ENCODE peak calls at places on chromosomes 5 and 9, in ten cellular contexts. L is AG04449, H is fibroblast of lung, Z is HCT116, N is fibroblast of the aortic adventitia, Y is SK-N-SH, S is vagina, M is aorta, A is tibial artery, J is tibial nerve. E is an unnamed sample.

GRCh38 chr5:147098233-147098790 is 136.5 kb upstream of the STK32A start:
- DNase-seq in L (no peak), H (peak), Z (peak), N (peak), Y (peak), S (no peak), M (no peak), A (no peak), J (no peak), E (no peak)

GRCh38 chr5:157574456-157575095 is 999 bp downstream of the ADAM19 start:
- DNase-seq in L (no peak), H (no peak), Z (no peak), N (no peak), Y (no peak), S (no peak), M (peak), A (peak), J (no peak), E (no peak)

GRCh38 chr9:91424403-91425176 is 958 bp upstream of the NFIL3 start:
- DNase-seq in L (no peak), H (peak), Z (no peak), N (peak), Y (peak), S (no peak), M (peak), A (peak), J (peak), E (peak)

GRCh38 chr9:76886318-76886717 is 19.6 kb downstream of the PRUNE2 start:
- DNase-seq in L (no peak), H (no peak), Z (no peak), N (no peak), Y (no peak), S (no peak), M (no peak), A (no peak), J (no peak), E (no peak)

GRCh38 chr5:54148062-54148461 is 162.3 kb downstream of the ARL15 start:
- DNase-seq in L (no peak), H (peak), Z (no peak), N (peak), Y (peak), S (no peak), M (no peak), A (no peak), J (no peak), E (no peak)

GRCh38 chr5:132667761-132668705 is 5.8 kb upstream of the IL4 start:
- DNase-seq in L (no peak), H (no peak), Z (no peak), N (no peak), Y (no peak), S (no peak), M (no peak), A (no peak), J (no peak), E (no peak)

GRCh38 chr9:133738039-133738805 is at the start of gene SARDH:
- DNase-seq in L (no peak), H (peak), Z (no peak), N (peak), Y (peak), S (no peak), M (peak), A (no peak), J (peak), E (peak)

GRCh38 chr5:179475211-179475840 is 75.0 kb upstream of the RUFY1 start:
- DNase-seq in L (no peak), H (peak), Z (no peak), N (no peak), Y (no peak), S (no peak), M (peak), A (no peak), J (no peak), E (no peak)

GRCh38 chr9:738209-738915 is 103.1 kb upstream of the DMRT1 start:
- DNase-seq in L (peak), H (peak), Z (peak), N (peak), Y (no peak), S (no peak), M (peak), A (peak), J (no peak), E (peak)

GRCh38 chr9:1083325-1083913 is 33.3 kb downstream of the DMRT2 start:
- DNase-seq in L (no peak), H (no peak), Z (no peak), N (no peak), Y (peak), S (no peak), M (peak), A (peak), J (peak), E (no peak)

GRCh38 chr5:52822437-52822836 is 34.7 kb downstream of the ITGA1 start:
- DNase-seq in L (no peak), H (no peak), Z (no peak), N (no peak), Y (no peak), S (no peak), M (peak), A (peak), J (peak), E (no peak)

GRCh38 chr5:176609724-176610429 is at the start of gene GPRIN1:
- DNase-seq in L (no peak), H (peak), Z (peak), N (peak), Y (peak), S (no peak), M (peak), A (no peak), J (no peak), E (peak)

GRCh38 chr5:1316941-1317340 is 22.1 kb upstream of the TERT start:
- DNase-seq in L (no peak), H (no peak), Z (no peak), N (no peak), Y (no peak), S (no peak), M (no peak), A (peak), J (no peak), E (no peak)

GRCh38 chr5:167633931-167634341 is 657.5 kb upstream of the WWC1 start:
- DNase-seq in L (peak), H (peak), Z (no peak), N (peak), Y (no peak), S (no peak), M (no peak), A (no peak), J (no peak), E (no peak)

GRCh38 chr5:145660897-145661650 is 174.1 kb downstream of the PRELID2 start:
- DNase-seq in L (peak), H (peak), Z (no peak), N (peak), Y (no peak), S (no peak), M (no peak), A (no peak), J (no peak), E (no peak)

GRCh38 chr5:62340392-62340791 is 34.4 kb downstream of the KIF2A start:
- DNase-seq in L (no peak), H (peak), Z (peak), N (peak), Y (peak), S (no peak), M (no peak), A (no peak), J (no peak), E (no peak)

GRCh38 chr5:178818094-178818493 is 41.7 kb upstream of the ZNF354B start:
- DNase-seq in L (no peak), H (no peak), Z (no peak), N (no peak), Y (peak), S (peak), M (no peak), A (no peak), J (no peak), E (no peak)

GRCh38 chr5:142600611-142601360 is 85.1 kb downstream of the FGF1 start:
- DNase-seq in L (no peak), H (peak), Z (no peak), N (peak), Y (no peak), S (no peak), M (peak), A (peak), J (peak), E (no peak)

GRCh38 chr9:26131891-26132290 is 453.6 kb upstream of the TUSC1 start:
- DNase-seq in L (no peak), H (peak), Z (no peak), N (peak), Y (no peak), S (no peak), M (no peak), A (no peak), J (no peak), E (no peak)

GRCh38 chr9:93119953-93120845 is 13.9 kb downstream of the NINJ1 start:
- DNase-seq in L (no peak), H (peak), Z (peak), N (peak), Y (peak), S (no peak), M (peak), A (peak), J (peak), E (peak)

GRCh38 chr9:15416880-15417279 is 5.8 kb upstream of the SNAPC3 start:
- DNase-seq in L (no peak), H (peak), Z (no peak), N (peak), Y (peak), S (no peak), M (no peak), A (no peak), J (no peak), E (peak)

GRCh38 chr5:105956456-105957177 is 1714.1 kb downstream of the EFNA5 start:
- DNase-seq in L (no peak), H (peak), Z (no peak), N (peak), Y (no peak), S (no peak), M (no peak), A (no peak), J (no peak), E (no peak)

GRCh38 chr5:8906303-8906967 is 639.4 kb downstream of the SEMA5A start:
- DNase-seq in L (no peak), H (peak), Z (no peak), N (no peak), Y (no peak), S (no peak), M (no peak), A (no peak), J (no peak), E (no peak)

GRCh38 chr9:35396560-35397215 is 93.2 kb upstream of the RUSC2 start:
- DNase-seq in L (no peak), H (no peak), Z (no peak), N (no peak), Y (no peak), S (peak), M (no peak), A (no peak), J (no peak), E (no peak)

GRCh38 chr5:118862596-118862995 is 125.8 kb downstream of the DTWD2 start:
- DNase-seq in L (no peak), H (no peak), Z (no peak), N (peak), Y (no peak), S (no peak), M (no peak), A (no peak), J (no peak), E (no peak)

GRCh38 chr5:181204561-181205401 is at the start of gene TRIM7:
- DNase-seq in L (no peak), H (peak), Z (no peak), N (no peak), Y (peak), S (no peak), M (peak), A (peak), J (no peak), E (no peak)

GRCh38 chr5:124180523-124181461 is 565.6 kb downstream of the ZNF608 start:
- DNase-seq in L (no peak), H (peak), Z (no peak), N (no peak), Y (no peak), S (no peak), M (no peak), A (no peak), J (no peak), E (no peak)

DNA sequence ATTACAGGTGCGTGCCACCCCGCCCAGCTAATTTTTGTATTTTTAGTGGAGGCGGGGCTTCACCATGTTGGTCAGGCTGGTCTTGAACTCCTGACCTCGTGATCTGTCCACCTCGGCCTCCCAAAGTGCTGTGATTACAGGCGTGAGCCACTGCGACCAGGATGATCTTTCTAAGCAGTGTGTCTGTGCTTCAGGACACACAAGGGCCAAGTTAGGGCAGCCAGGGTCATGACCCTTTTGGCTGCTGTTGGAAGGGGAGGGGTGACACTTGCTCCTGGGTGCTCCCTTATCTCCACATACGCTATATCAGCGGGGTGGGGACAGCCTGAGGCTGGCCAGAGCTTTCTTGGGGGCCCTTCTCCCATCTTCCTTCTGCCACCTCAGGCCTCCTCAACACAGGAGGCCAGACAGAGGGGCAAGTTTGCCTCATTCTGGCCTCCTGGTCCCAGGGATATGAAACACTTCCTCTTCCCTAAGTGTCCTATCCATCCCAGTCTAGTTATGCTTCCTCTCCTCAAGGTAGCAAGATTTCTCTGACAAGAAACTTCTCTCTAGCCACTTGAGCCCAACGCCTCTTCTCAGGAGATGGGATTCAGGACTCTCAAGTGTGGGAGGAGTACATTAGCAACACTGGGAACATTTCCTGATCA is 1.9 kb upstream of the ZNF79 start:
- DNase-seq in L (no peak), H (no peak), Z (no peak), N (no peak), Y (no peak), S (no peak), M (no peak), A (no peak), J (no peak), E (no peak)
- H3K4me3 ChIP-seq in L (no peak), H (no peak), Z (no peak), N (peak), Y (peak), S (peak), M (no peak), A (no peak), J (no peak), E (peak)

DNA sequence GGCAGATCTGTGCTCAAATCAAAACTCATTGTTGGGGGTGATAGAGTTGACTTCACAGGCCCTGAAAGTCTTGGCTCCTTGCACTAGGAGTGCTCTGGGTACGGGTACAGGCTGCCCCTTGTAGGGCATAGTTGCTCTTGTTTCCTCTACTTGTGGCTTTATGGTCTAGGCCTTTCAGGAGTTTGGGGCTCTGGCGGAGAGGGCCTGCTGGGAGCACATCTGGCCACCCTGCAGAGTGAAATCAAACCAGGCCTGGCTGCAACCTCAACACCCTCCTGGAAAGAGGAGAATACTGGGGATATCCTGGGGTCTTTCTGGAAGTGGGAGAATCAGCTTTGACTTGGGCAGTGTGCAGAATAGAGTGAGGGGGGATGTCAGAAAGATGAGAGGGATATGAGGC is 1.5 kb downstream of the TGFBI start:
- DNase-seq in L (no peak), H (no peak), Z (no peak), N (no peak), Y (peak), S (no peak), M (no peak), A (peak), J (no peak), E (no peak)
- H3K4me3 ChIP-seq in L (peak), H (peak), Z (no peak), N (peak), Y (peak), S (no peak), M (no peak), A (peak), J (peak), E (peak)

GRCh38 chr9:110179734-110180133 is 28.2 kb downstream of the C9orf152 start:
- DNase-seq in L (peak), H (peak), Z (no peak), N (peak), Y (no peak), S (no peak), M (no peak), A (no peak), J (no peak), E (peak)

GRCh38 chr9:110178281-110178680 is 29.7 kb downstream of the C9orf152 start:
- DNase-seq in L (no peak), H (no peak), Z (no peak), N (no peak), Y (no peak), S (no peak), M (no peak), A (no peak), J (no peak), E (peak)

GRCh38 chr9:110173322-110173642 is 34.7 kb downstream of the C9orf152 start:
- DNase-seq in L (no peak), H (no peak), Z (no peak), N (no peak), Y (no peak), S (no peak), M (no peak), A (no peak), J (no peak), E (no peak)

GRCh38 chr9:110170728-110171257 is 37.2 kb downstream of the C9orf152 start:
- DNase-seq in L (no peak), H (no peak), Z (no peak), N (no peak), Y (no peak), S (no peak), M (no peak), A (no peak), J (no peak), E (no peak)

DNA sequence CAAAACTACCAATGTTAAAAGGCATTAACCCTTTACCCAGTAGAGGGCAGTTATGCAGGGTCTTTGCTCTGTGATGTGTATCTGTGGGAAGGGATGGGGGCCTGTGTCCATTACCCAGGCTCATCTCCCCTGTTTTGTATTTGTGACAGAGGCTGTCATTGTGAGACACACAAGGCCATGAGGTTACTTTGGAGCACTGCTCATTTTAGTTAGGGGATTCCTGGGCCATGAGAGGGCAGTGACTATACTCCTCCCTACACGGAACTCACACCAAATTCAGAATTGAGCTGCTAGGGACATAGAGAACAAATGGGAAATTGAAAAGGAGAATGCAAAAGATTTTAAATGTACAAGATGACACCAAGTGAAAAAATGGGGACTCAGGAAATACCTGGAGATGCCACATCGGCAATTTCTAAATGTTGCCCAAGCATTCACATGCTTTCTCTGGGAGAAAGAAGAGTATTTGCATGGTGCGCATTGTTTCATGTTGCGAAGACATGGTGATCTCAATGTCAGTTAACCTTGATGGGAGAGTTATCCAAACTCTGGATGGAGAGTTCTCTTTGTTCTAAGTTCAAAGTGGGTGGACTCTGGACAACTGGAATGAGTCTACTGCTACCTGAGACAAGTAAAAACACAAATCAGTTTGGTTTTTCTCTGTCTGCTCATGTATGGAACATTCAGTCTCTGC is 32.5 kb downstream of the C9orf152 start:
- DNase-seq in L (no peak), H (no peak), Z (no peak), N (no peak), Y (no peak), S (no peak), M (no peak), A (no peak), J (no peak), E (no peak)
- H3K4me3 ChIP-seq in L (no peak), H (no peak), Z (no peak), N (no peak), Y (no peak), S (no peak), M (no peak), A (no peak), J (no peak), E (no peak)

GRCh38 chr5:37839441-37840035 is 303 bp downstream of the GDNF start:
- DNase-seq in L (no peak), H (peak), Z (no peak), N (peak), Y (peak), S (no peak), M (peak), A (no peak), J (no peak), E (no peak)
- H3K4me3 ChIP-seq in L (peak), H (peak), Z (no peak), N (peak), Y (peak), S (peak), M (peak), A (peak), J (peak), E (no peak)

GRCh38 chr5:55519001-55519400 is 15.8 kb downstream of the PLPP1 start:
- DNase-seq in L (no peak), H (no peak), Z (no peak), N (no peak), Y (no peak), S (no peak), M (no peak), A (no peak), J (no peak), E (peak)
- H3K4me3 ChIP-seq in L (no peak), H (no peak), Z (no peak), N (no peak), Y (no peak), S (no peak), M (no peak), A (no peak), J (no peak), E (no peak)